ENCODE peak calls at places on chromosome 1, in seven cellular contexts. Q, E, G, K, I, M and X are unnamed samples.

GRCh38 chr1:160548183-160548582 is 25.1 kb upstream of the SLAMF6 start:
- DNase-seq in Q (no peak), E (no peak), G (no peak), K (no peak), I (no peak), M (no peak), X (no peak)

GRCh38 chr1:36136535-36136934 is 11.5 kb upstream of the COL8A2 start:
- DNase-seq in Q (no peak), E (no peak), G (peak), K (no peak), I (no peak), M (peak), X (peak)

GRCh38 chr1:93667642-93668041 is 14.0 kb downstream of the BCAR3 start:
- DNase-seq in Q (no peak), E (no peak), G (no peak), K (no peak), I (no peak), M (no peak), X (no peak)

GRCh38 chr1:167913895-167914502 is at the start of gene ADCY10:
- DNase-seq in Q (no peak), E (no peak), G (no peak), K (no peak), I (no peak), M (no peak), X (no peak)

GRCh38 chr1:66788231-66788939 is 12.7 kb downstream of the INSL5 start:
- DNase-seq in Q (peak), E (peak), G (no peak), K (no peak), I (peak), M (no peak), X (no peak)

GRCh38 chr1:169113613-169114119 is 7.2 kb downstream of the ATP1B1 start:
- DNase-seq in Q (no peak), E (no peak), G (peak), K (no peak), I (no peak), M (peak), X (no peak)

GRCh38 chr1:113887776-113888175 is 395 bp upstream of the BCL2L15 start:
- DNase-seq in Q (no peak), E (no peak), G (no peak), K (no peak), I (no peak), M (no peak), X (no peak)

GRCh38 chr1:41455479-41456271 is 28.8 kb downstream of the EDN2 start:
- DNase-seq in Q (no peak), E (no peak), G (peak), K (no peak), I (no peak), M (peak), X (no peak)

GRCh38 chr1:6599141-6599975 is 3.3 kb downstream of the KLHL21 start:
- DNase-seq in Q (peak), E (peak), G (peak), K (no peak), I (peak), M (no peak), X (peak)

GRCh38 chr1:156368889-156369684 is at the start of gene RHBG:
- DNase-seq in Q (no peak), E (no peak), G (no peak), K (no peak), I (no peak), M (no peak), X (peak)

GRCh38 chr1:39250460-39251240 is 46.2 kb downstream of the MACF1 start:
- DNase-seq in Q (no peak), E (no peak), G (peak), K (no peak), I (no peak), M (no peak), X (no peak)

GRCh38 chr1:213327318-213327667 is 276.3 kb downstream of the RPS6KC1 start:
- DNase-seq in Q (no peak), E (no peak), G (peak), K (no peak), I (no peak), M (peak), X (peak)

GRCh38 chr1:3494321-3495308 is 40.1 kb downstream of the ARHGEF16 start:
- DNase-seq in Q (no peak), E (no peak), G (no peak), K (peak), I (no peak), M (no peak), X (no peak)

GRCh38 chr1:155978325-155978972 is at the start of gene ARHGEF2:
- DNase-seq in Q (peak), E (peak), G (peak), K (peak), I (peak), M (no peak), X (peak)

GRCh38 chr1:192311281-192311680 is 5.5 kb upstream of the RGS21 start:
- DNase-seq in Q (no peak), E (no peak), G (peak), K (peak), I (no peak), M (no peak), X (no peak)

GRCh38 chr1:1100296-1100695 is 15.6 kb downstream of the C1orf159 start:
- DNase-seq in Q (no peak), E (no peak), G (no peak), K (no peak), I (no peak), M (no peak), X (peak)

GRCh38 chr1:232561381-232561780 is 68.6 kb downstream of the SIPA1L2 start:
- DNase-seq in Q (no peak), E (no peak), G (no peak), K (no peak), I (no peak), M (no peak), X (no peak)

GRCh38 chr1:210853276-210853675 is 280.7 kb downstream of the KCNH1 start:
- DNase-seq in Q (no peak), E (no peak), G (no peak), K (no peak), I (no peak), M (no peak), X (no peak)

GRCh38 chr1:197173571-197174482 is 27.4 kb upstream of the ASPM start:
- DNase-seq in Q (no peak), E (no peak), G (peak), K (no peak), I (no peak), M (no peak), X (no peak)

GRCh38 chr1:94045465-94046056 is 75.4 kb downstream of the ABCA4 start:
- DNase-seq in Q (peak), E (peak), G (peak), K (no peak), I (peak), M (peak), X (peak)

GRCh38 chr1:198175418-198176170 is 18.8 kb downstream of the NEK7 start:
- DNase-seq in Q (peak), E (no peak), G (peak), K (no peak), I (peak), M (no peak), X (no peak)

GRCh38 chr1:36750706-36751105 is 268.0 kb upstream of the CSF3R start:
- DNase-seq in Q (no peak), E (no peak), G (no peak), K (no peak), I (no peak), M (no peak), X (no peak)

GRCh38 chr1:151062738-151063371 is 2.7 kb downstream of the MLLT11 start:
- DNase-seq in Q (no peak), E (no peak), G (peak), K (no peak), I (no peak), M (peak), X (no peak)

GRCh38 chr1:95201905-95202304 is 32.1 kb upstream of the RWDD3 start:
- DNase-seq in Q (no peak), E (no peak), G (no peak), K (no peak), I (no peak), M (no peak), X (no peak)